ENCODE peak calls at places on chromosomes 13 and 19, in four cellular contexts. C is HepG2, E is GM12878, I is SK-N-SH. D is an unnamed sample.

GRCh38 chr13:50805805-50806204 is 37.7 kb downstream of the DLEU7 start:
- DNase-seq in C (peak), E (no peak), I (no peak), D (no peak)

GRCh38 chr19:40213251-40213793 is 4.9 kb downstream of the TTC9B start:
- DNase-seq in C (no peak), E (no peak), I (no peak), D (no peak)

GRCh38 chr13:36369268-36370107 is 23.3 kb upstream of the SPART start:
- DNase-seq in C (no peak), E (no peak), I (no peak), D (no peak)

GRCh38 chr13:49292742-49293498 is 45.2 kb downstream of the CDADC1 start:
- DNase-seq in C (no peak), E (no peak), I (peak), D (peak)

GRCh38 chr19:40433391-40434216 is 7.8 kb upstream of the SERTAD1 start:
- DNase-seq in C (peak), E (no peak), I (peak), D (peak)

GRCh38 chr13:97255515-97255999 is 33.4 kb downstream of the MBNL2 start:
- DNase-seq in C (no peak), E (no peak), I (no peak), D (no peak)

GRCh38 chr19:15247107-15248014 is 15.1 kb upstream of the EPHX3 start:
- DNase-seq in C (peak), E (no peak), I (no peak), D (no peak)

GRCh38 chr13:59823495-59823894 is 340.2 kb downstream of the DIAPH3 start:
- DNase-seq in C (no peak), E (no peak), I (no peak), D (no peak)

GRCh38 chr19:40549007-40549708 is 27.5 kb upstream of the SHKBP1 start:
- DNase-seq in C (peak), E (no peak), I (peak), D (peak)

GRCh38 chr13:76683854-76684253 is 202.4 kb downstream of the KCTD12 start:
- DNase-seq in C (no peak), E (no peak), I (no peak), D (no peak)

GRCh38 chr13:107866666-107867623 is 348.4 kb downstream of the LIG4 start:
- DNase-seq in C (no peak), E (no peak), I (peak), D (peak)

GRCh38 chr19:988510-988909 is 4.4 kb downstream of the WDR18 start:
- DNase-seq in C (no peak), E (no peak), I (no peak), D (no peak)

GRCh38 chr19:54882758-54883157 is 8.7 kb downstream of the FCAR start:
- DNase-seq in C (peak), E (peak), I (no peak), D (no peak)

GRCh38 chr13:112444001-112444311 is 67.8 kb downstream of the SPACA7 start:
- DNase-seq in C (peak), E (no peak), I (peak), D (peak)

GRCh38 chr13:75633285-75633684 is 2.8 kb upstream of the LMO7 start:
- DNase-seq in C (peak), E (no peak), I (no peak), D (no peak)

GRCh38 chr13:75637101-75637774 is 1.1 kb downstream of the LMO7 start:
- DNase-seq in C (no peak), E (no peak), I (peak), D (no peak)

GRCh38 chr13:87376081-87376480 is 295.1 kb upstream of the SLITRK5 start:
- DNase-seq in C (no peak), E (no peak), I (no peak), D (no peak)

GRCh38 chr19:56707821-56708220 is 36.3 kb upstream of the ZNF835 start:
- DNase-seq in C (no peak), E (no peak), I (no peak), D (no peak)

DNA sequence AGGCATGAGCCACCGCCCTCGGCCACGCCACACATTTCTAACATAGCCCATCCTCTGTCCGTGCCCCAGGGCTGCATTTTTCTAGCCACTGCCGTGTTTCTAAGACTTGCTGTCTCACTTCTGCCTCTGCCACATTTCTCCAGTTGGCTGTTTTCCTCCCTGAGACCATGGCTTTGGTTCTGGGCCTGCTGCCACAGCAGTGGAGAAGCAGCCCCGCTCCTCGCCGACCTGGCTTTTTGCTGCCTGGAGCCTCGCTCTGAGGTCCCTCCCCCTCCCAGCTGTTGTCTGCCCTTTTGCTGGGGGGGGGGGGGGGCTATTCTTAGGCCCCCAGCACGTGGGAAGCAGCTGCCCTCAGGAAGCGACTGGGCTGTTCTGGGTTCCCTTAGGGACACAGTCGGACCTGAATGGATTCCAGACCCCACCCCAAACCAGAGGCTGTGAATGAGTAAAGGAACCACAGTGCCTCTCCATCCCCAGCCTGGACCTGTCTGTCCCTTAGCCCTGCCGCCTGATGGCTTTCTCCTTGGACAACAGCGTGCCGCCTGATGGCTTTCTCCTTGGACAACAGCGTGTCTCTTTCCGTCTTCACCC is 3.3 kb downstream of the GYS1 start:
- DNase-seq in C (no peak), E (no peak), I (no peak), D (no peak)
- TF ChIP-seq NFIC in C (no peak), E (no peak), I (no peak), D (no peak)

GRCh38 chr19:17429661-17430101 is 9.8 kb downstream of the MVB12A start:
- DNase-seq in C (no peak), E (no peak), I (no peak), D (no peak)
- TF ChIP-seq NFIC in C (no peak), E (no peak), I (no peak), D (no peak)

DNA sequence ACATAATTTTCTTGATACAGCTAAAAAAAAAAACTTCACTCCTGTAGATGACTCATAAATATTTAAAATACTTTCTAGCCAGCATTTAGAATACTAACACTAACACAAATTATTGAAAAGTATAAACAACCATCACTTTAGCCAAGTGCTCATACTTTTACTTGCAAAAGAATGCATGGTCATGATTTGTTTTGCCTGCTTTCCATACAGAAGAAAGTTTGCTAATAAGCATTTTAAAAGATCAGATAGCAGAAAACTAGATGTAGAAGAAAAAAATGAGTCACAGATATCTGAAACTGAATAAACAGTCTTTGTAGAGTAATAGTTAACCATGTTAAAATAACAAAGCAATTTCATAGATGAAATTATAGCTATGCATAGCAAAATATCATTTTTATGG is 2280.4 kb upstream of the PCDH20 start:
- DNase-seq in C (no peak), E (no peak), I (no peak), D (no peak)
- TF ChIP-seq NFIC in C (no peak), E (no peak), I (no peak), D (no peak)

GRCh38 chr19:23882493-23882892 is 32.2 kb upstream of the ZNF726 start:
- DNase-seq in C (peak), E (no peak), I (no peak), D (no peak)
- TF ChIP-seq NFIC in C (no peak), E (no peak), I (no peak), D (no peak)

DNA sequence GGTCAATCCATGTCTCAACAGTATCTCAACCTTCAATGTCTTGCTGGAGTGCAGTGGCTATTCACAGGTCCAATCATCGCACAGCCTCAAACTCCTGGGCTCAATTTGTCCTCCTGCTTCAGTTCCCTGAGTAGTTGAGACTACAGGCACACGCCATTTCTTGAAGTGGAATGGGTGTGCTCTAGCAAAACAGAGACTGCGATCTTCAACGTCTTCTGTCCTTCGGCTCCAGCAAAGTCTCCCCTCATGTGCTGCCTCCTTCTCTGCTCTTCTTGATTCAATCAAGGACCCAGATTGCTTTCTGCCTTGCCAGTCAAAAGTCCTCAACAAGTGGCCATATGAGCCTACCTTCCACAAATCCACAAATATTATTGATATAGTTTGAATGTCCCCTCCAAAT is 466.7 kb upstream of the MIR17HG start:
- DNase-seq in C (no peak), E (no peak), I (no peak), D (no peak)
- TF ChIP-seq NFIC in C (no peak), E (no peak), I (no peak), D (no peak)